ENCODE peak calls at places on chromosomes 16 and 17, in seven cellular contexts. N is transverse colon, Q is kidney epithelial cell, D is body of pancreas, Z is hepatocyte, H is lower leg skin, J is mucosa of descending colon. G is an unnamed sample.

GRCh38 chr17:45424769-45425124 is 7.9 kb downstream of the ARHGAP27 start:
- DNase-seq in N (no peak), Q (no peak), D (no peak), Z (no peak), H (no peak), J (no peak), G (no peak)

GRCh38 chr16:12998376-12999085 is 97.1 kb downstream of the SHISA9 start:
- DNase-seq in N (no peak), Q (no peak), D (no peak), Z (no peak), H (no peak), J (no peak), G (no peak)

GRCh38 chr16:81457326-81458133 is 12.9 kb downstream of the CMIP start:
- DNase-seq in N (no peak), Q (peak; percentile 35), D (peak; percentile 52), Z (peak; percentile 75), H (no peak), J (peak; percentile 50), G (no peak)

GRCh38 chr17:46777943-46778915 is 40.3 kb downstream of the WNT3 start:
- DNase-seq in N (no peak), Q (no peak), D (no peak), Z (no peak), H (no peak), J (no peak), G (no peak)

GRCh38 chr17:68344701-68345136 is 53.4 kb downstream of the ARSG start:
- DNase-seq in N (peak; percentile 21), Q (no peak), D (no peak), Z (no peak), H (no peak), J (peak; percentile 29), G (no peak)

GRCh38 chr16:88345031-88345942 is 37.5 kb upstream of the ZNF469 start:
- DNase-seq in N (no peak), Q (no peak), D (no peak), Z (no peak), H (no peak), J (peak; percentile 6), G (no peak)

GRCh38 chr16:49335828-49336227 is 37.8 kb upstream of the C16orf78 start:
- DNase-seq in N (no peak), Q (no peak), D (no peak), Z (no peak), H (peak; percentile 32), J (no peak), G (no peak)

GRCh38 chr17:43940630-43941029 is 1.6 kb downstream of the PPY start:
- DNase-seq in N (no peak), Q (no peak), D (no peak), Z (peak; percentile 66), H (no peak), J (no peak), G (no peak)

GRCh38 chr17:36183811-36184765 is 7.7 kb upstream of the TBC1D3B start:
- DNase-seq in N (no peak), Q (no peak), D (no peak), Z (no peak), H (peak; percentile 67), J (peak; percentile 16), G (no peak)

GRCh38 chr17:9290226-9290613 is 268.9 kb downstream of the NTN1 start:
- DNase-seq in N (no peak), Q (no peak), D (no peak), Z (no peak), H (no peak), J (no peak), G (no peak)

GRCh38 chr16:83792391-83792790 is 15.4 kb upstream of the HSBP1 start:
- DNase-seq in N (no peak), Q (no peak), D (no peak), Z (no peak), H (no peak), J (no peak), G (no peak)

GRCh38 chr17:67245694-67246397 is 850 bp upstream of the HELZ start:
- DNase-seq in N (peak; percentile 62), Q (no peak), D (peak; percentile 44), Z (peak; percentile 74), H (peak; percentile 86), J (peak; percentile 75), G (no peak)

DNA sequence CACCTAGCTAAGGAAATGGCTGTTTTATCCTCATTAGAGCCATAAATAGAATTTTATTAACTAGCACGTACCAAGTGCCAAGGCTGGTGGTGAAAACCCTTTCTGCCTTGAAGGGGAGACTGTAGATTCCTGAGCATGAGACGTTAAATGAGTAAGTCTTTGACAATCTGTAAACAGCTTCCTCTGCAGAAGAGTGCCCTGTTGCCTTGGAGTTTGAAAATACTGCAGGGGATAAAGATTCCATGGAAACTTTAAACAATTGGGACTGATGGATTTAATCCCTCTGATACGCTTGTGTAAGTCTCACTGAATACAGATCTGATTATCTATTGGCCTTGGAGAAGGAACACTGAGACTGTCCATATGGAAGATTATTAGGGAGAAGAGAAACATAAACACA is 1053.4 kb upstream of the RBFOX1 start:
- DNase-seq in N (no peak), Q (no peak), D (no peak), Z (no peak), H (no peak), J (no peak), G (no peak)
- H3K4me3 ChIP-seq in N (no peak overlapping the region), Q (no peak overlapping the region), D (no peak overlapping the region), Z (no peak overlapping the region), H (no peak overlapping the region), J (no peak overlapping the region), G (no peak overlapping the region)

GRCh38 chr16:79691001-79691400 is 90.5 kb upstream of the MAF start:
- DNase-seq in N (no peak), Q (no peak), D (no peak), Z (no peak), H (no peak), J (no peak), G (no peak)

GRCh38 chr16:79690159-79690558 is 89.6 kb upstream of the MAF start:
- DNase-seq in N (no peak), Q (no peak), D (no peak), Z (no peak), H (no peak), J (no peak), G (no peak)

GRCh38 chr16:79687249-79687768 is 86.8 kb upstream of the MAF start:
- DNase-seq in N (no peak), Q (no peak), D (no peak), Z (peak; percentile 10), H (no peak), J (no peak), G (no peak)

DNA sequence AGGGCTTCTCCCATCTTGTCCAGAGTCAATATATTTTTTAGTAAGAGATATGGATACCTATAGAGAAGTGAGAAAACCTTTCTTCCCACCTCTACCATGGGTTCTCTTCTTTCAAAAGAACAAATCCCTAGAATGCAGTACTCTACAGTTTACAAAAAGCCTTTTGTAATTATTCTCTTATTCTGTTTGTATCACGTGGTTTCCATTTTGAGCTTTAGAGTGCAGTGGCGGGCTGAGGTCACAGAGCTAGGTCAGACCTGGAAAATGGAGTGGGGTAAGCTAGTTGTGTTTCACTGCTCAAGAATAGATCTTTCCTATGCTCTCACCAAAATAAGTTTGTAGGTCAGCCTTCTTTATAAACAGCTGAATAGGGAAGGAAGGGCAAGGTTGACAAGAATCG is 85.3 kb upstream of the MAF start:
- DNase-seq in N (no peak), Q (no peak), D (no peak), Z (no peak), H (no peak), J (no peak), G (no peak)
- TF ChIP-seq CTCF in N (no peak), Q (no peak), D (no peak), Z (no peak), H (no peak), J (no peak), G (no peak)

GRCh38 chr16:73052441-73053030 is 4.6 kb upstream of the ZFHX3 start:
- DNase-seq in N (no peak), Q (no peak), D (no peak), Z (no peak), H (no peak), J (no peak), G (no peak)
- H3K4me3 ChIP-seq in N (no peak overlapping the region), Q (no peak overlapping the region), D (no peak overlapping the region), Z (no peak overlapping the region), H (no peak overlapping the region), J (no peak overlapping the region), G (no peak overlapping the region)

DNA sequence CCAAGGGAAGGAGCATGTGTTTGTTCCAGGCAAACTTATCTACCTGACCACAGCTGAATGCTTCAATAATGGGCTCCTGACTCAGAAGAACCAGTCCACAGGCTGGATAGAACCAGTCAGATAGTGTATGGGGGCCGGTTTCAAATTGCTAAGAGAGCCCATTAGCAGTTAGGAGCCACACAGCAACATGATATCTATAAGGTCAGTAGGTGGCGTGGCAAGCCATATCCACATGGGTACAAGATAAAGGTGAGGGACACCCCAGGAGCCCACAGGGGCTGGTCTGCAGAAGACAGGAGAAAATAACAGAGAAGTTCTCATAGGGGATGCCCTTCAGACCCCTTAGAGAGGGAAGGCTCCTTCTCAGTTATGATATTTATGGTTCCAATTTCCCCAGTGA is 31.6 kb upstream of the CDRT15 start:
- DNase-seq in N (no peak), Q (no peak), D (no peak), Z (no peak), H (no peak), J (no peak), G (no peak)
- TF ChIP-seq CTCF in N (no peak), Q (no peak), D (no peak), Z (no peak), H (no peak), J (no peak), G (no peak)

GRCh38 chr17:4314618-4315017 is 50.8 kb upstream of the ANKFY1 start:
- DNase-seq in N (no peak), Q (no peak), D (no peak), Z (no peak), H (no peak), J (no peak), G (no peak)

GRCh38 chr17:4317648-4318047 is 48.8 kb downstream of the UBE2G1 start:
- DNase-seq in N (no peak), Q (no peak), D (no peak), Z (no peak), H (no peak), J (no peak), G (no peak)

GRCh38 chr17:4313482-4314114 is 49.8 kb upstream of the ANKFY1 start:
- DNase-seq in N (no peak), Q (no peak), D (no peak), Z (no peak), H (no peak), J (no peak), G (no peak)

GRCh38 chr17:4316648-4317047 is 49.8 kb downstream of the UBE2G1 start:
- DNase-seq in N (no peak), Q (no peak), D (no peak), Z (no peak), H (no peak), J (no peak), G (no peak)

DNA sequence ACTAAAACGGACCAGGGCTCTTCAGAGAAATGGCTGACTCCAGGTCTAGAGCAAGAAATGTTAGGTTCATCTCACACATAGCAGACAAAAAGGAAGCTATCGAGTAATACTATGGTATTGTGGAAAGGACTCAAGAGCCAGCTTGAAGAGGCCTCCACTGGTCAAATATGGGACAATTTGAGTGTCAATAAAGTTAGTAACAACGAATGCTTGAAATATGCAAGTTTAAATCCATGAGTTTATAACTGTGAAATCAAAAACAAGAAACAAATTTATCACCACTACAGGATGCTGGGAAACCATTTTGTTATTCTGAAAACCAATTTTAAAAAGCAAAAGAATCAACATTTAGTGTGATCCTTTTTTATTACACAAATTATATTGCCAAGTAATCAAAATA is 50.4 kb upstream of the ANKFY1 start:
- DNase-seq in N (no peak), Q (no peak), D (no peak), Z (no peak), H (no peak), J (no peak), G (no peak)
- H3K4me3 ChIP-seq in N (no peak overlapping the region), Q (no peak overlapping the region), D (no peak overlapping the region), Z (no peak overlapping the region), H (no peak overlapping the region), J (no peak overlapping the region), G (no peak overlapping the region)

GRCh38 chr17:21285164-21286065 is 904 bp downstream of the MAP2K3 start:
- DNase-seq in N (peak; percentile 51), Q (no peak), D (peak; percentile 61), Z (peak; percentile 49), H (peak; percentile 77), J (peak; percentile 65), G (no peak)
- TF ChIP-seq CTCF in N (no peak), Q (no peak), D (no peak), Z (no peak), H (no peak), J (no peak), G (no peak)